ENCODE peak calls at places on chromosomes 11 and 22, in six cellular contexts. P is Ammon's horn; S is fibroblast of the aortic adventitia; G is activated CD4-positive, alpha-beta T cell treated with anti-CD3 and anti-CD28 coated beads, Interleukin-2, amount 50 U/mL, for 24 hours; I is fibroblast of the conjunctiva; V is NCI-H1694. W is an unnamed sample.
A peak's percentile ranks its signal among the peaks of the same experiment; 100 is the strongest.

GRCh38 chr11:128686745-128687177 is 7.1 kb upstream of the FLI1 start:
- DNase-seq in P (peak; percentile 40), S (peak; percentile 43), G (peak; percentile 51), I (no peak), V (no peak), W (no peak)

GRCh38 chr11:69657456-69657910 is 16.5 kb downstream of the CCND1 start:
- DNase-seq in P (no peak), S (no peak), G (no peak), I (no peak), V (no peak), W (no peak)

GRCh38 chr11:129374081-129374992 is 1.3 kb upstream of the BARX2 start:
- DNase-seq in P (no peak), S (no peak), G (no peak), I (no peak), V (no peak), W (no peak)

GRCh38 chr11:131302831-131303230 is 67.6 kb upstream of the NTM start:
- DNase-seq in P (no peak), S (peak; percentile 63), G (no peak), I (no peak), V (no peak), W (no peak)

GRCh38 chr22:42317691-42318547 is 47.5 kb upstream of the TCF20 start:
- DNase-seq in P (peak; percentile 36), S (no peak), G (no peak), I (no peak), V (peak; percentile 30), W (no peak)

GRCh38 chr11:57310630-57311086 is 14.1 kb downstream of the TNKS1BP1 start:
- DNase-seq in P (no peak), S (peak; percentile 65), G (no peak), I (peak; percentile 60), V (no peak), W (no peak)

GRCh38 chr22:46153930-46154329 is 3.6 kb downstream of the PPARA start:
- DNase-seq in P (no peak), S (no peak), G (no peak), I (no peak), V (no peak), W (no peak)

GRCh38 chr11:1437500-1437899 is 47.8 kb downstream of the BRSK2 start:
- DNase-seq in P (no peak), S (peak; percentile 81), G (no peak), I (no peak), V (no peak), W (no peak)

W was measured in NCI-H524 treated with DMSO at 0.1 percent for 48 hours.